ENCODE peak calls at places on chromosomes 12 and 14, in four cellular contexts. Q is transverse colon, I is iPS DF 6.9, C is heart right ventricle. V is an unnamed sample.

GRCh38 chr12:123754041-123754757 is 7.9 kb upstream of the DNAH10 start:
- DNase-seq in Q (no peak), I (no peak), C (no peak), V (no peak)

GRCh38 chr14:75981826-75982723 is at the start of gene TGFB3:
- DNase-seq in Q (peak; percentile 84), I (peak; percentile 63), C (peak; percentile 84), V (peak; percentile 95)

GRCh38 chr14:102939820-102940561 is 17.5 kb downstream of the AMN start:
- DNase-seq in Q (peak; percentile 73), I (no peak), C (no peak), V (no peak)

GRCh38 chr12:77572371-77572770 is 258.3 kb upstream of the NAV3 start:
- DNase-seq in Q (no peak), I (no peak), C (no peak), V (no peak)

GRCh38 chr14:99706121-99706900 is 22.2 kb downstream of the CYP46A1 start:
- DNase-seq in Q (no peak), I (no peak), C (no peak), V (no peak)

GRCh38 chr14:99233222-99234035 is 38.6 kb downstream of the BCL11B start:
- DNase-seq in Q (no peak), I (no peak), C (no peak), V (no peak)

GRCh38 chr14:22071001-22071400 is 397.4 kb upstream of the OR4E1 start:
- DNase-seq in Q (peak; percentile 40), I (no peak), C (no peak), V (no peak)

GRCh38 chr14:75566321-75566720 is 12.1 kb upstream of the FLVCR2 start:
- DNase-seq in Q (no peak), I (no peak), C (no peak), V (no peak)

GRCh38 chr12:125451408-125451807 is 386.2 kb downstream of the AACS start:
- DNase-seq in Q (no peak), I (no peak), C (no peak), V (no peak)

GRCh38 chr12:51661199-51661598 is 70.2 kb downstream of the SCN8A start:
- DNase-seq in Q (no peak), I (no peak), C (no peak), V (no peak)

GRCh38 chr14:60655898-60656754 is 6.8 kb upstream of the SIX1 start:
- DNase-seq in Q (no peak), I (no peak), C (no peak), V (peak; percentile 76)

GRCh38 chr12:132216354-132216987 is 72.2 kb downstream of the NOC4L start:
- DNase-seq in Q (no peak), I (no peak), C (no peak), V (no peak)

GRCh38 chr12:10354071-10354470 is 35.8 kb downstream of the KLRK1 start:
- DNase-seq in Q (no peak), I (no peak), C (no peak), V (peak; percentile 53)

GRCh38 chr12:2488131-2488530 is 306.6 kb upstream of the FKBP4 start:
- DNase-seq in Q (no peak), I (no peak), C (no peak), V (no peak)

GRCh38 chr12:129467749-129468148 is 436.1 kb downstream of the TMEM132D start:
- DNase-seq in Q (no peak), I (no peak), C (no peak), V (no peak)

GRCh38 chr14:61329478-61330051 is 8.2 kb downstream of the PRKCH start:
- DNase-seq in Q (no peak), I (no peak), C (no peak), V (no peak)

GRCh38 chr12:11773889-11774677 is 124.6 kb downstream of the ETV6 start:
- DNase-seq in Q (no peak), I (no peak), C (no peak), V (no peak)

DNA sequence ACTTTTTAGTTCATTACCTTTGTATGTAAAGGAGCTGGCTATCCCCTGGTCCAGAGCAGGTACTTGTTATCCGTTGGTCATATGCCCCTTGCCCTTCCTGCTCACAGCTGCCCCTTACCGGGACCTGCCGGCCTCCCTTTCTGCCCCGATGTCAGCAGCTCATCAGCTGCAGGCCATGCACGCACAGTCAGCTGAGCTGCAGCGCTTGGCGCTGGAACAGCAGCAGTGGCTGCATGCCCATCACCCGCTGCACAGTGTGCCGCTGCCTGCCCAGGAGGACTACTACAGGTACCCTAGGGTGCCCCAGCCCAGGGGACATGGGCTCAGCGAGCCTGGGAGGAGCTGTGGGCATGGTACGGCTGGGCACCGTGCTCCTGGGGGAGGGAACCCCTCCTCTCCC is 2.3 kb upstream of the RNU7-1 start:
- DNase-seq in Q (no peak), I (no peak), C (peak; percentile 53), V (no peak)
- H3K27ac ChIP-seq in Q (no peak overlapping the region), I (no peak overlapping the region), C (no peak overlapping the region), V (no peak overlapping the region)

GRCh38 chr12:66751432-66752113 is 72.7 kb upstream of the GRIP1 start:
- DNase-seq in Q (no peak), I (no peak), C (no peak), V (no peak)
- H3K27ac ChIP-seq in Q (no peak overlapping the region), I (no peak overlapping the region), C (no peak overlapping the region), V (no peak overlapping the region)

GRCh38 chr14:91123201-91123600 is 9.3 kb downstream of the DGLUCY start:
- DNase-seq in Q (no peak), I (no peak), C (no peak), V (no peak)

GRCh38 chr14:91125801-91126200 is 11.9 kb downstream of the DGLUCY start:
- DNase-seq in Q (no peak), I (no peak), C (no peak), V (no peak)

GRCh38 chr14:91126761-91127160 is 12.9 kb downstream of the DGLUCY start:
- DNase-seq in Q (no peak), I (no peak), C (no peak), V (no peak)

GRCh38 chr14:91127411-91127810 is 13.5 kb downstream of the DGLUCY start:
- DNase-seq in Q (peak; percentile 84), I (no peak), C (peak; percentile 68), V (no peak)

DNA sequence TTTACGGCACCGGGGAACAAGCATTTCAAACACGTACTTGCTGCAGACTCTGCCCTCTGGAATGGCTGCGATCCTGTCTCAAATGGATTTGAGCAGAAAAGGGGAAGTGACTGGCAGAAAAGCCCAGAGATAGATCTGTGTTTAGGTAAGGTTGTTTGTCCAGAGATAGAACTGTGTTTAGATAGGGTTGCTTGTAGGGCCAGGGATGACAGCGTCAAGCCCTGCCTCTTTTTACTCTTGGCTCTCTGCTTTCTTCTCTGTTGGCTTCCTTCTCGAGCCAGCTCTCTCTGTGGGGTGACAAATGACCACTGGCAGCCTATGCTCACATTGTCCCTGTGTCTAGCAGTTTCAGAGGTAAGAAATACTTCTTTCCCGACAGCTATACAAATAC is 11.4 kb downstream of the DGLUCY start:
- DNase-seq in Q (no peak), I (no peak), C (no peak), V (no peak)
- H3K27ac ChIP-seq in Q (peak overlapping the region; percentile 66), I (no peak overlapping the region), C (peak overlapping the region; percentile 58), V (no peak overlapping the region)

GRCh38 chr14:52018252-52018651 is 28.9 kb downstream of the RTRAF start:
- DNase-seq in Q (peak; percentile 73), I (no peak), C (no peak), V (no peak)
- H3K27ac ChIP-seq in Q (peak overlapping the region; percentile 66), I (no peak overlapping the region), C (no peak overlapping the region), V (no peak overlapping the region)

DNA sequence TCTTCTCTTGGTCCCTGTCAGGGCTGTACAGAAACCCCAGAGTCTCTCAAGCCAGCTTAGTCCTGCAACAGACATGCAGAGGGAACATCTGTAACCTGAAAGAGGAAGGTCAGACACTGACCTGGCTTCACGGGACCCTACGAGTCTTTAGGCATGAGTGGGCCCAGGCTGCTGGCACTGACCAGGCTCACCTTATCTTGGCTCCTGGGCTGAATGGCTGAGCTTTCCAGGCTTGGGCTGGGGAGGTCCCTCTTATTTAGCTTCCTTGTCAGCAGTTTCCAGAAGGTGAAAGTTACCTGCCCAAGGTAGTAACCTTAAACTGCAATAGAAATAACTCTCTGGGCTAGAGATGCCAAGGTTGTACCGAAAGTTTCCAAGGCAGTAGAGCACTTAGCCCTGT is 58.4 kb upstream of the FUT8 start:
- DNase-seq in Q (no peak), I (no peak), C (no peak), V (no peak)
- H3K27ac ChIP-seq in Q (no peak overlapping the region), I (no peak overlapping the region), C (no peak overlapping the region), V (no peak overlapping the region)

V was measured in endodermal cell.